ENCODE peak calls at places on chromosomes 2 and 18, in six cellular contexts. U is caudate nucleus, F is NCI-H2029 treated with DMSO at 0.1 percent for 48 hours, I is Calu3, V is AG04450, N is kidney tubule cell. M is an unnamed sample.

GRCh38 chr2:98921062-98921461 is 15.0 kb downstream of the CRACDL start:
- DNase-seq in U (no peak), F (no peak), I (no peak), V (no peak), N (no peak), M (no peak)

GRCh38 chr18:30381826-30382225 is 660.7 kb downstream of the DSC3 start:
- DNase-seq in U (no peak), F (no peak), I (no peak), V (no peak), N (no peak), M (no peak)

GRCh38 chr18:7158201-7158600 is 40.6 kb upstream of the LAMA1 start:
- DNase-seq in U (no peak), F (no peak), I (no peak), V (peak), N (peak), M (no peak)

GRCh38 chr2:88950010-88950409 is 258.5 kb downstream of the RPIA start:
- DNase-seq in U (no peak), F (no peak), I (no peak), V (no peak), N (peak), M (no peak)

GRCh38 chr18:56641714-56642331 is 3.4 kb upstream of the TXNL1 start:
- DNase-seq in U (no peak), F (no peak), I (peak), V (no peak), N (peak), M (no peak)

GRCh38 chr18:58391932-58392331 is 237.0 kb downstream of the ALPK2 start:
- DNase-seq in U (no peak), F (no peak), I (no peak), V (no peak), N (no peak), M (no peak)

GRCh38 chr2:170425291-170425751 is 247.4 kb downstream of the MYO3B start:
- DNase-seq in U (no peak), F (no peak), I (no peak), V (no peak), N (peak), M (no peak)

GRCh38 chr18:74942319-74942910 is 266.5 kb downstream of the PTGR3 start:
- DNase-seq in U (no peak), F (no peak), I (no peak), V (no peak), N (peak), M (no peak)

GRCh38 chr2:36451512-36451911 is 95.9 kb downstream of the CRIM1 start:
- DNase-seq in U (no peak), F (no peak), I (no peak), V (no peak), N (no peak), M (no peak)

GRCh38 chr18:23933407-23933806 is 81.1 kb upstream of the TTC39C start:
- DNase-seq in U (no peak), F (no peak), I (no peak), V (no peak), N (no peak), M (no peak)

GRCh38 chr2:160429248-160430000 is 64.2 kb downstream of the RBMS1 start:
- DNase-seq in U (no peak), F (peak), I (no peak), V (no peak), N (peak), M (no peak)

GRCh38 chr2:183291436-183291835 is 167.2 kb downstream of the NUP35 start:
- DNase-seq in U (no peak), F (no peak), I (no peak), V (no peak), N (no peak), M (no peak)

GRCh38 chr2:28586864-28587263 is 91.0 kb downstream of the PLB1 start:
- DNase-seq in U (no peak), F (no peak), I (no peak), V (no peak), N (no peak), M (peak)

GRCh38 chr18:5768454-5768853 is 126.9 kb downstream of the TMEM200C start:
- DNase-seq in U (no peak), F (no peak), I (no peak), V (no peak), N (no peak), M (no peak)

GRCh38 chr2:196927318-196928225 is 1.1 kb upstream of the PGAP1 start:
- DNase-seq in U (peak), F (peak), I (peak), V (peak), N (peak), M (no peak)

GRCh38 chr2:198100323-198100722 is 295.9 kb downstream of the PLCL1 start:
- DNase-seq in U (no peak), F (no peak), I (no peak), V (no peak), N (peak), M (no peak)

GRCh38 chr2:43233218-43234212 is 7.1 kb upstream of the ZFP36L2 start:
- DNase-seq in U (no peak), F (no peak), I (no peak), V (no peak), N (no peak), M (no peak)

GRCh38 chr2:215684448-215685217 is 248.8 kb upstream of the FN1 start:
- DNase-seq in U (no peak), F (no peak), I (no peak), V (no peak), N (peak), M (no peak)

GRCh38 chr18:11859282-11859797 is 8.1 kb downstream of the CHMP1B start:
- DNase-seq in U (no peak), F (no peak), I (no peak), V (no peak), N (peak), M (no peak)

GRCh38 chr2:43774617-43775016 is 778 bp downstream of the DYNC2LI1 start:
- DNase-seq in U (no peak), F (no peak), I (no peak), V (no peak), N (peak), M (no peak)

GRCh38 chr18:67788784-67789545 is 272.4 kb upstream of the DSEL start:
- DNase-seq in U (no peak), F (no peak), I (no peak), V (no peak), N (no peak), M (no peak)

GRCh38 chr2:173574713-173575112 is 220.0 kb downstream of the CDCA7 start:
- DNase-seq in U (no peak), F (no peak), I (no peak), V (no peak), N (peak), M (no peak)

GRCh38 chr2:61707984-61708852 is 145.6 kb downstream of the FAM161A start:
- DNase-seq in U (no peak), F (peak), I (peak), V (peak), N (peak), M (no peak)

GRCh38 chr18:34626404-34627137 is 83.5 kb upstream of the DTNA start:
- DNase-seq in U (no peak), F (no peak), I (no peak), V (no peak), N (peak), M (no peak)

GRCh38 chr18:23967321-23968089 is 47.0 kb upstream of the TTC39C start:
- DNase-seq in U (no peak), F (no peak), I (no peak), V (no peak), N (peak), M (no peak)

GRCh38 chr2:119491776-119492525 is 32.3 kb downstream of the SCTR start:
- DNase-seq in U (no peak), F (no peak), I (peak), V (peak), N (peak), M (no peak)

GRCh38 chr2:139746901-139747300 is 966.7 kb upstream of the NXPH2 start:
- DNase-seq in U (no peak), F (no peak), I (no peak), V (no peak), N (no peak), M (no peak)

GRCh38 chr18:52160652-52161051 is 179.3 kb upstream of the DCC start:
- DNase-seq in U (no peak), F (no peak), I (peak), V (no peak), N (peak), M (no peak)

GRCh38 chr2:135657806-135658582 is 83.7 kb upstream of the UBXN4 start:
- DNase-seq in U (no peak), F (no peak), I (no peak), V (no peak), N (no peak), M (peak)

GRCh38 chr2:172329404-172330059 is 97.9 kb upstream of the ITGA6 start:
- DNase-seq in U (no peak), F (no peak), I (no peak), V (no peak), N (peak), M (no peak)

GRCh38 chr18:26470011-26470637 is 78.2 kb downstream of the KCTD1 start:
- DNase-seq in U (no peak), F (peak), I (no peak), V (peak), N (peak), M (no peak)

GRCh38 chr18:47798366-47798765 is 132.1 kb downstream of the SMAD2 start:
- DNase-seq in U (no peak), F (no peak), I (no peak), V (no peak), N (no peak), M (no peak)

GRCh38 chr2:36478332-36478738 is 119.6 kb downstream of the FEZ2 start:
- DNase-seq in U (no peak), F (no peak), I (peak), V (no peak), N (peak), M (no peak)

GRCh38 chr18:31079973-31080372 is 22.2 kb downstream of the DSC2 start:
- DNase-seq in U (no peak), F (no peak), I (no peak), V (no peak), N (no peak), M (no peak)

GRCh38 chr2:155810411-155810810 is 522.1 kb downstream of the NR4A2 start:
- DNase-seq in U (no peak), F (no peak), I (no peak), V (no peak), N (no peak), M (no peak)

GRCh38 chr2:127419448-127420038 is 1.3 kb downstream of the PROC start:
- DNase-seq in U (no peak), F (no peak), I (no peak), V (no peak), N (no peak), M (no peak)

GRCh38 chr18:6022840-6023239 is 127.5 kb upstream of the TMEM200C start:
- DNase-seq in U (no peak), F (no peak), I (no peak), V (no peak), N (peak), M (no peak)

GRCh38 chr2:83475371-83475770 is 983.7 kb downstream of the SUCLG1 start:
- DNase-seq in U (no peak), F (no peak), I (no peak), V (no peak), N (no peak), M (no peak)

GRCh38 chr2:32697156-32697555 is 69.3 kb downstream of the TTC27 start:
- DNase-seq in U (no peak), F (no peak), I (no peak), V (peak), N (no peak), M (no peak)